ENCODE peak calls at places on chromosomes 2 and 18, in nine cellular contexts. P is uterus, H is lower leg skin, T is GM23338, M is IMR-90, V is foreskin fibroblast, O is HepG2, B is astrocyte of the spinal cord, N is HL-60. I is an unnamed sample.

GRCh38 chr2:177758591-177759371 is 313.8 kb downstream of the PDE11A start:
- DNase-seq in P (peak; percentile 58), H (no peak), T (peak; percentile 82), M (peak; percentile 42), V (peak; percentile 69), O (peak; percentile 16), B (peak; percentile 63), N (no peak), I (peak; percentile 29)

GRCh38 chr2:128495996-128496547 is 177.4 kb upstream of the HS6ST1 start:
- DNase-seq in P (no peak), H (peak; percentile 26), T (no peak), M (no peak), V (no peak), O (no peak), B (no peak), N (no peak), I (no peak)

GRCh38 chr2:119932809-119933208 is 80.1 kb upstream of the EPB41L5 start:
- DNase-seq in P (no peak), H (no peak), T (no peak), M (no peak), V (no peak), O (no peak), B (no peak), N (no peak), I (no peak)

GRCh38 chr2:27442282-27442980 is at the start of gene KRTCAP3:
- DNase-seq in P (no peak), H (no peak), T (peak; percentile 96), M (no peak), V (no peak), O (no peak), B (no peak), N (no peak), I (no peak)

GRCh38 chr18:79903787-79904356 is 47.6 kb downstream of the SLC66A2 start:
- DNase-seq in P (no peak), H (peak; percentile 84), T (no peak), M (no peak), V (no peak), O (no peak), B (no peak), N (no peak), I (no peak)

GRCh38 chr18:21191596-21192307 is 50.3 kb upstream of the GREB1L start:
- DNase-seq in P (peak; percentile 17), H (no peak), T (peak; percentile 86), M (peak; percentile 55), V (peak; percentile 79), O (peak; percentile 42), B (peak; percentile 39), N (peak; percentile 31), I (peak; percentile 11)

GRCh38 chr2:170301606-170302005 is 123.7 kb downstream of the MYO3B start:
- DNase-seq in P (no peak), H (no peak), T (no peak), M (no peak), V (no peak), O (no peak), B (no peak), N (no peak), I (no peak)

GRCh38 chr18:29644276-29644675 is 1398.3 kb downstream of the DSC3 start:
- DNase-seq in P (no peak), H (no peak), T (no peak), M (peak; percentile 68), V (peak; percentile 43), O (no peak), B (peak; percentile 57), N (no peak), I (no peak)

GRCh38 chr2:241728000-241728399 is 6.4 kb upstream of the D2HGDH start:
- DNase-seq in P (no peak), H (no peak), T (no peak), M (no peak), V (no peak), O (no peak), B (no peak), N (no peak), I (no peak)

GRCh38 chr2:12709207-12709522 is 7.6 kb upstream of the TRIB2 start:
- DNase-seq in P (no peak), H (no peak), T (no peak), M (no peak), V (no peak), O (no peak), B (no peak), N (no peak), I (no peak)

GRCh38 chr2:143426296-143426695 is 297.1 kb downstream of the ARHGAP15 start:
- DNase-seq in P (no peak), H (no peak), T (no peak), M (peak; percentile 95), V (peak; percentile 72), O (no peak), B (peak; percentile 83), N (no peak), I (peak; percentile 13)

GRCh38 chr2:206084870-206085741 is 868 bp downstream of the INO80D start:
- DNase-seq in P (peak; percentile 31), H (peak; percentile 90), T (peak; percentile 52), M (no peak), V (peak; percentile 53), O (no peak), B (peak; percentile 21), N (no peak), I (no peak)

GRCh38 chr2:193103064-193103463 is 908.3 kb upstream of the TMEFF2 start:
- DNase-seq in P (no peak), H (no peak), T (no peak), M (no peak), V (peak; percentile 1), O (peak; percentile 2), B (peak; percentile 39), N (no peak), I (no peak)

GRCh38 chr18:76425299-76426101 is 69.5 kb downstream of the ZNF516 start:
- DNase-seq in P (no peak), H (no peak), T (peak; percentile 65), M (peak; percentile 52), V (peak; percentile 85), O (no peak), B (no peak), N (no peak), I (no peak)

GRCh38 chr2:26852405-26853348 is 4.7 kb downstream of the DPYSL5 start:
- DNase-seq in P (no peak), H (peak; percentile 21), T (no peak), M (no peak), V (peak; percentile 33), O (no peak), B (no peak), N (no peak), I (no peak)

GRCh38 chr18:76005632-76006031 is 489.4 kb downstream of the ZNF516 start:
- DNase-seq in P (no peak), H (no peak), T (no peak), M (no peak), V (peak; percentile 3), O (no peak), B (no peak), N (no peak), I (no peak)

DNA sequence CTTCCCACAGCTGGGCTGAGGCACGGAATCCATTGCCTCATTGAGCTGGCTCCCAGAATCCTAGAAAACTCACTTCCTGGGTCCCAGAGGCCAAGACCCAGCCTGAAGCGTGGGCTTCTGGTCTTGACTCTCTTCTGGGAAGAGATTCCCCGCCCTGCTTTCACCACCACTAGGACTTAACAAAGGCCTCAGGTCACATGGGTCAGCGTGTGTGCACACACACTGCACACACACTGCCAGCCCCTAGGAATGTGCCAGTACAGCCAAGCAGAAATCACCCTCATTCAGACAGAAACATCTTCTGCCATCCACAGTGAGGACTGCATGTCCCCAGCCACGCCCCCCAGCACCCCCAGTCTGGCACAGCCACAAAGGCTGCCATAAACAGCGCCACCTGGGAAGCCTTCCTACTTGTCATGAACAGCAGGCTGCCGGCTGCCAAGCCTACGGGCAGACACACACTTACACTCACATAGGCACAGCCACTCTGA is 165.7 kb downstream of the TNS1 start:
- DNase-seq in P (peak; percentile 64), H (peak; percentile 96), T (peak; percentile 74), M (no peak), V (peak; percentile 88), O (peak; percentile 17), B (peak; percentile 20), N (no peak), I (no peak)
- TF ChIP-seq CTCF in P (no peak), H (no peak), T (peak; percentile 42), M (no peak), V (peak; percentile 32), O (peak; percentile 29), B (peak; percentile 25), N (no peak), I (peak; percentile 23)

DNA sequence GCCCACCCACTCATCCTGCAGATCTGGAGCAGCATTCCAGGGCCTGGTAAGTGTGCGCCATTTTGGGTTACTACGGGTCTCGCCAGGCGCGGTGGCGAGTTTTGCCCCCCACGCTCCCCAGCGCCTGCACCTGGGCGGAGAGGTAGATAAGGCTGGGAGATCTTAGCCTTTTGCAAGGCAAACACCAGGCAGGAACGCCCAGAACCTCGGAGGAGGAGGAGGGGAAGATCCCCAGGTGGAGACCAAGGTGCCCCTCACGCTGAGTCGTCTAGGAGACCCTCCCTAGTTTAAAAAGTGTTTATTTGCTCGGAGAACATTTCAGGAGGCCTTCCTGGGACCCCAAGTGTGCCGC is 365 bp upstream of the RAMP1 start:
- DNase-seq in P (no peak), H (no peak), T (peak; percentile 37), M (no peak), V (no peak), O (no peak), B (no peak), N (no peak), I (no peak)
- H3K4me3 ChIP-seq in P (peak overlapping the region; percentile 71), H (no peak overlapping the region), T (peak overlapping the region; percentile 60), M (peak overlapping the region; percentile 42), V (no peak overlapping the region), O (no peak overlapping the region), B (peak overlapping the region; percentile 39), N (no peak overlapping the region), I (peak overlapping the region; percentile 37)

GRCh38 chr2:55014962-55015939 is 35.0 kb downstream of the RTN4 start:
- DNase-seq in P (peak; percentile 46), H (peak; percentile 68), T (peak; percentile 66), M (peak; percentile 65), V (peak; percentile 89), O (peak; percentile 91), B (peak; percentile 71), N (peak; percentile 43), I (peak; percentile 73)

GRCh38 chr2:55012648-55013484 is 37.4 kb downstream of the RTN4 start:
- DNase-seq in P (no peak), H (no peak), T (no peak), M (no peak), V (no peak), O (peak; percentile 19), B (no peak), N (no peak), I (no peak)

GRCh38 chr2:55011741-55012574 is 38.3 kb downstream of the RTN4 start:
- DNase-seq in P (no peak), H (no peak), T (no peak), M (no peak), V (no peak), O (peak; percentile 62), B (no peak), N (no peak), I (no peak)

GRCh38 chr2:55010915-55011314 is 39.3 kb downstream of the RTN4 start:
- DNase-seq in P (no peak), H (peak; percentile 89), T (no peak), M (peak; percentile 32), V (peak; percentile 66), O (peak; percentile 28), B (no peak), N (no peak), I (no peak)

GRCh38 chr2:55013936-55014335 is 36.3 kb downstream of the RTN4 start:
- DNase-seq in P (no peak), H (no peak), T (no peak), M (no peak), V (no peak), O (no peak), B (no peak), N (no peak), I (no peak)
- TF ChIP-seq CTCF in P (no peak), H (no peak), T (no peak), M (no peak), V (no peak), O (no peak), B (no peak), N (no peak), I (no peak)

GRCh38 chr2:102245266-102246151 is 58.7 kb downstream of the IL1RL2 start:
- DNase-seq in P (no peak), H (peak; percentile 86), T (peak; percentile 59), M (peak; percentile 18), V (peak; percentile 87), O (no peak), B (peak; percentile 46), N (no peak), I (peak; percentile 55)
- H3K4me3 ChIP-seq in P (no peak overlapping the region), H (no peak overlapping the region), T (no peak overlapping the region), M (no peak overlapping the region), V (peak overlapping the region; percentile 21), O (no peak overlapping the region), B (no peak overlapping the region), N (no peak overlapping the region), I (no peak overlapping the region)

I was measured in astrocyte of the cerebellum.